ENCODE peak calls at places on chromosomes 13 and 19, in four cellular contexts. One of them, this sample, is unnamed.

GRCh38 chr19:9808855-9809646 is 9.8 kb downstream of the FBXL12 start:
- DNase-seq in effector memory CD4-positive, alpha-beta T cell: peak; percentile 16
- DNase-seq in small intestine: no peak
- DNase-seq in OCI-LY7: no peak
- DNase-seq in this sample: peak; percentile 58

GRCh38 chr13:25753976-25754375 is 297.8 kb downstream of the SHISA2 start:
- DNase-seq in OCI-LY7: no peak
- DNase-seq in effector memory CD4-positive, alpha-beta T cell: no peak
- DNase-seq in small intestine: no peak
- DNase-seq in this sample: no peak

GRCh38 chr19:44643605-44644390 is at the start of gene PVR:
- DNase-seq in effector memory CD4-positive, alpha-beta T cell: no peak
- DNase-seq in small intestine: peak; percentile 78
- DNase-seq in OCI-LY7: no peak
- DNase-seq in this sample: peak; percentile 19

GRCh38 chr13:60931858-60932546 is 483.6 kb downstream of the PCDH20 start:
- DNase-seq in small intestine: no peak
- DNase-seq in effector memory CD4-positive, alpha-beta T cell: no peak
- DNase-seq in OCI-LY7: no peak
- DNase-seq in this sample: no peak

GRCh38 chr13:111964411-111965035 is 102.4 kb upstream of the SOX1 start:
- DNase-seq in effector memory CD4-positive, alpha-beta T cell: no peak
- DNase-seq in OCI-LY7: no peak
- DNase-seq in small intestine: no peak
- DNase-seq in this sample: no peak

GRCh38 chr19:10270616-10271394 is at the start of gene ICAM1:
- DNase-seq in small intestine: peak; percentile 52
- DNase-seq in OCI-LY7: peak; percentile 80
- DNase-seq in effector memory CD4-positive, alpha-beta T cell: peak; percentile 54
- DNase-seq in this sample: peak; percentile 48

GRCh38 chr13:96025283-96025682 is 27.9 kb downstream of the UGGT2 start:
- DNase-seq in OCI-LY7: no peak
- DNase-seq in effector memory CD4-positive, alpha-beta T cell: no peak
- DNase-seq in small intestine: peak; percentile 1
- DNase-seq in this sample: no peak

GRCh38 chr19:42018503-42019193 is 24.6 kb upstream of the ATP1A3 start:
- DNase-seq in effector memory CD4-positive, alpha-beta T cell: no peak
- DNase-seq in OCI-LY7: no peak
- DNase-seq in small intestine: no peak
- DNase-seq in this sample: no peak

GRCh38 chr19:48749571-48750198 is 2.8 kb downstream of the FUT1 start:
- DNase-seq in small intestine: no peak
- DNase-seq in effector memory CD4-positive, alpha-beta T cell: no peak
- DNase-seq in OCI-LY7: no peak
- DNase-seq in this sample: no peak

GRCh38 chr19:48745208-48745995 is 1.3 kb downstream of the IZUMO1 start:
- DNase-seq in OCI-LY7: peak; percentile 77
- DNase-seq in small intestine: peak; percentile 72
- DNase-seq in effector memory CD4-positive, alpha-beta T cell: peak; percentile 17
- DNase-seq in this sample: peak; percentile 44

GRCh38 chr19:48746120-48746519 is 589 bp downstream of the IZUMO1 start:
- DNase-seq in small intestine: no peak
- DNase-seq in OCI-LY7: no peak
- DNase-seq in effector memory CD4-positive, alpha-beta T cell: no peak
- DNase-seq in this sample: no peak

GRCh38 chr19:48750351-48750750 is 2.1 kb downstream of the FUT1 start:
- DNase-seq in small intestine: no peak
- DNase-seq in OCI-LY7: no peak
- DNase-seq in effector memory CD4-positive, alpha-beta T cell: no peak
- DNase-seq in this sample: no peak

GRCh38 chr19:48746738-48747575 is at the start of gene IZUMO1:
- DNase-seq in OCI-LY7: peak; percentile 77
- DNase-seq in small intestine: peak; percentile 52
- DNase-seq in effector memory CD4-positive, alpha-beta T cell: peak; percentile 21
- DNase-seq in this sample: peak; percentile 65
- H3K27ac ChIP-seq in OCI-LY7: no peak within 1 kb of the TSS
- H3K27ac ChIP-seq in small intestine: no peak within 1 kb of the TSS
- H3K27ac ChIP-seq in effector memory CD4-positive, alpha-beta T cell: no peak within 1 kb of the TSS
- H3K27ac ChIP-seq in this sample: no peak within 1 kb of the TSS

GRCh38 chr19:7863157-7863970 is 10.8 kb downstream of the PRR36 start:
- DNase-seq in OCI-LY7: no peak
- DNase-seq in small intestine: no peak
- DNase-seq in effector memory CD4-positive, alpha-beta T cell: no peak
- DNase-seq in this sample: no peak

GRCh38 chr19:7861619-7862412 is 12.4 kb downstream of the PRR36 start:
- DNase-seq in OCI-LY7: no peak
- DNase-seq in effector memory CD4-positive, alpha-beta T cell: no peak
- DNase-seq in small intestine: no peak
- DNase-seq in this sample: no peak

GRCh38 chr19:7860902-7861618 is 13.1 kb downstream of the PRR36 start:
- DNase-seq in effector memory CD4-positive, alpha-beta T cell: no peak
- DNase-seq in OCI-LY7: no peak
- DNase-seq in small intestine: no peak
- DNase-seq in this sample: no peak

GRCh38 chr19:7863971-7864718 is 10.0 kb downstream of the PRR36 start:
- DNase-seq in OCI-LY7: no peak
- DNase-seq in small intestine: no peak
- DNase-seq in effector memory CD4-positive, alpha-beta T cell: no peak
- DNase-seq in this sample: no peak

DNA sequence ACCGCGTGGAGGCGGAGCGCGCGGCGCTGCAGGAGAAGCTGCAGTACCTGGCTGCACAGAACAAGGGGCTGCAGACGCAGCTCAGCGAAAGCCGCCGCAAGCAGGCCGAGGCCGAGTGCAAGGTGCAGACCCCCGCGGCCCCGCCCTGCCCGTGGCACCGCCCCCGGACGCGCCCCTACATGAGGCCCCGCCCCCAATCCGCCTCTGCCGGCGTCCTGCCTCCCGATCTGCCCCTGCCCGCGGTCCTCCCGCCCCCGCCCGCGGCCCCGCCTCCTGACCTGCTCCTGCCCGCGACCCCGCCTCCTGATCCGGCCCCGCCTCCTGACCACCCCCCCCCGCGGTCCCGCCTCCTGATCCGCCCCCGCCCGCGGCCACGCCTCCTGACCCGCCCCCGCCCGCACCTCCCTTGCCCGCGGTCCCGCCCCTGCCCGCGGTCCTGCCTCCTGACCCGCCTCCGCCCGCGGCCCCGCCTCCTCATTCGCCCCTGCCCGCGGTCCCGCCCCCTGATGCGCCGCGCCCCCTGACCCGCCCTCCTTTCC is 11.7 kb downstream of the PRR36 start:
- DNase-seq in small intestine: peak; percentile 63
- DNase-seq in OCI-LY7: peak; percentile 84
- DNase-seq in effector memory CD4-positive, alpha-beta T cell: peak; percentile 62
- DNase-seq in this sample: peak; percentile 69
- H3K4me3 ChIP-seq in small intestine: no peak overlapping the region
- H3K4me3 ChIP-seq in OCI-LY7: peak overlapping the region; percentile 23
- H3K4me3 ChIP-seq in effector memory CD4-positive, alpha-beta T cell: peak overlapping the region; percentile 47
- H3K4me3 ChIP-seq in this sample: peak overlapping the region; percentile 50

GRCh38 chr13:114101831-114102520 is 30.4 kb downstream of the RASA3 start:
- DNase-seq in small intestine: no peak
- DNase-seq in effector memory CD4-positive, alpha-beta T cell: no peak
- DNase-seq in OCI-LY7: no peak
- DNase-seq in this sample: no peak
- H3K27ac ChIP-seq in small intestine: no peak overlapping the region
- H3K27ac ChIP-seq in effector memory CD4-positive, alpha-beta T cell: peak overlapping the region; percentile 0
- H3K27ac ChIP-seq in OCI-LY7: no peak overlapping the region
- H3K27ac ChIP-seq in this sample: peak overlapping the region; percentile 49

GRCh38 chr19:48739400-48739825 is 997 bp downstream of the RASIP1 start:
- DNase-seq in OCI-LY7: no peak
- DNase-seq in effector memory CD4-positive, alpha-beta T cell: no peak
- DNase-seq in small intestine: no peak
- DNase-seq in this sample: no peak
- H3K4me3 ChIP-seq in OCI-LY7: no peak overlapping the region
- H3K4me3 ChIP-seq in effector memory CD4-positive, alpha-beta T cell: peak overlapping the region; percentile 66
- H3K4me3 ChIP-seq in small intestine: peak overlapping the region; percentile 23
- H3K4me3 ChIP-seq in this sample: peak overlapping the region; percentile 53

GRCh38 chr19:48152552-48152951 is 17.6 kb downstream of the LIG1 start:
- DNase-seq in effector memory CD4-positive, alpha-beta T cell: peak; percentile 28
- DNase-seq in OCI-LY7: peak; percentile 64
- DNase-seq in small intestine: peak; percentile 50
- DNase-seq in this sample: peak; percentile 41
- H3K27ac ChIP-seq in effector memory CD4-positive, alpha-beta T cell: no peak overlapping the region
- H3K27ac ChIP-seq in OCI-LY7: peak overlapping the region; percentile 3
- H3K27ac ChIP-seq in small intestine: no peak overlapping the region
- H3K27ac ChIP-seq in this sample: no peak overlapping the region

GRCh38 chr19:31350033-31350692 is 927 bp upstream of the TSHZ3 start:
- DNase-seq in effector memory CD4-positive, alpha-beta T cell: no peak
- DNase-seq in small intestine: no peak
- DNase-seq in OCI-LY7: no peak
- DNase-seq in this sample: no peak

GRCh38 chr19:31349160-31349881 is at the start of gene TSHZ3:
- DNase-seq in small intestine: no peak
- DNase-seq in effector memory CD4-positive, alpha-beta T cell: no peak
- DNase-seq in OCI-LY7: no peak
- DNase-seq in this sample: peak; percentile 44

GRCh38 chr19:31352296-31352781 is 3.1 kb upstream of the TSHZ3 start:
- DNase-seq in effector memory CD4-positive, alpha-beta T cell: no peak
- DNase-seq in small intestine: no peak
- DNase-seq in OCI-LY7: no peak
- DNase-seq in this sample: no peak

GRCh38 chr19:31351212-31352193 is 2.3 kb upstream of the TSHZ3 start:
- DNase-seq in small intestine: peak; percentile 19
- DNase-seq in effector memory CD4-positive, alpha-beta T cell: no peak
- DNase-seq in OCI-LY7: no peak
- DNase-seq in this sample: no peak

DNA sequence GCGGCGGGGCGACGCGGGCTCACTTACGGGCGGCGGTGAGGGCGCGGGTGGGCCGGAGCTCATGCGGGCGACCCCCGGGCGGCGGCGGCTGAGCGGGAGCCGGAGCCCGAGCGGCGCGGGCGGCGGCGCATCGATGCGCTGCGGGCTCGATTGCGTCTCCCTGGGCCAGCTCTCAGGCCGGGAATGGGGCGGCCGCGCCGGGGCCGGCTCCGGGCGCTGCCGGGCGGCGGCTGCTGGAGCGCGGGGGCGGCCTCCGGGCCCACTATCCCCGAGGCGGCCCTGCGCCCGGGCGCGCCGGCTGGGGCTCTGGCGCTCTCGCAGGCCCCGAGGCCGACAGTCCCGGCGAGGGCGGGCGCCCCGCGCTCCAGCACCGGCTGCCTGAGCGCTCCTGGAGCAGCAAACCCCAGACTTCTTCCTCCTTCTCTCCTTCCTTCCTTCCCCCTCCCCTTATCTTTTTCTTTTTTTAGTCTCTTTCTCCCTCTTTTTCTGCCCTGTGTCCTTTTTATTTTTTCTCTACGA is 1.5 kb upstream of the TSHZ3 start:
- DNase-seq in OCI-LY7: no peak
- DNase-seq in effector memory CD4-positive, alpha-beta T cell: no peak
- DNase-seq in small intestine: no peak
- DNase-seq in this sample: no peak
- H3K4me3 ChIP-seq in OCI-LY7: no peak overlapping the region
- H3K4me3 ChIP-seq in effector memory CD4-positive, alpha-beta T cell: peak overlapping the region; percentile 86
- H3K4me3 ChIP-seq in small intestine: peak overlapping the region; percentile 48
- H3K4me3 ChIP-seq in this sample: peak overlapping the region; percentile 54

GRCh38 chr13:46180393-46180792 is 1.6 kb downstream of the LCP1 start:
- DNase-seq in effector memory CD4-positive, alpha-beta T cell: no peak
- DNase-seq in OCI-LY7: no peak
- DNase-seq in small intestine: no peak
- DNase-seq in this sample: no peak
- H3K27ac ChIP-seq in effector memory CD4-positive, alpha-beta T cell: peak overlapping the region; percentile 84
- H3K27ac ChIP-seq in OCI-LY7: peak overlapping the region; percentile 92
- H3K27ac ChIP-seq in small intestine: no peak overlapping the region
- H3K27ac ChIP-seq in this sample: peak overlapping the region; percentile 82

DNA sequence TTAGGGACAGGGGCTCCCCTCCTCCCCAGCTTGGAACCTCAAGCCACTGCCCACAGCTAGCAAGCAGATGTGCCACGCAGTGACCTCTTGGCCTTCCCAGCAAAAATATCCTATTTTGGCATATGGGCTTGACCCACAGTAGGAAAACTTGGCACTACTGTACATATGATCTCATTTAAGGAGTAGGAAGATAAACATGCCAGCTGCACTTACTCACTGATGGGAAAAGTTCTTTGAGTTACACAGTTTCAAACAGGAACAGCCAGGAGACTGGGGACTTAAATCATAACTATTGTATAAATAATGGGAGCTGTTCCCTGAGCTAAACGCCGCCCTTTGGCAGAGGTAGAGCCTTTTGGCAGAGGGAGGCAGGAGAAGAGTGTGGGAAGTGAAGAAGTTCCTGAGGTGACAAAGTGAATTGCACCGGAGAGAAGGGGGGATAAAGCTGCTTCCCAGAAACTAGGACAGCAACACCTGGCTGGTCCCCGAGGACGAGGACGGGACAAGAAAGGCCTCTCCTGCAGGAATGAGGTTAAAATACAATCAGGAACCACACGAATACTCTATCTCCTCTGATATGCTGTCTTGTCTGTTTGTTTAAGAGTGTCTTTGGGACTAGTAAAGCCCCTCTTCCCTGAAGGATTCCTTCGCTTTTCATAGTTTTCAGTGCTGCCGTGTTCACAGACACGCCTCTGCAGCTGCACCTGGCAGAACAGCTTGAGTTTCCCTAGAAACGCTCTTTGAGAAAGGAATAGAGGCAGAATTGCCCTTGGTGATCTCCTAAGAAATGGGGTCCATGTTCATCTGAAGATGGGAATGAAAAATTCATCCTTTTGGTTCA is 5.9 kb downstream of the SACS start:
- DNase-seq in effector memory CD4-positive, alpha-beta T cell: no peak
- DNase-seq in OCI-LY7: no peak
- DNase-seq in small intestine: no peak
- DNase-seq in this sample: no peak
- H3K4me3 ChIP-seq in effector memory CD4-positive, alpha-beta T cell: no peak overlapping the region
- H3K4me3 ChIP-seq in OCI-LY7: no peak overlapping the region
- H3K4me3 ChIP-seq in small intestine: no peak overlapping the region
- H3K4me3 ChIP-seq in this sample: no peak overlapping the region

GRCh38 chr13:49374585-49375290 is 69.1 kb downstream of the CAB39L start:
- DNase-seq in OCI-LY7: peak; percentile 23
- DNase-seq in small intestine: no peak
- DNase-seq in effector memory CD4-positive, alpha-beta T cell: no peak
- DNase-seq in this sample: no peak

GRCh38 chr13:49370390-49370789 is 73.5 kb downstream of the CAB39L start:
- DNase-seq in OCI-LY7: peak; percentile 21
- DNase-seq in small intestine: no peak
- DNase-seq in effector memory CD4-positive, alpha-beta T cell: no peak
- DNase-seq in this sample: no peak

GRCh38 chr13:49371943-49372636 is 71.8 kb downstream of the CAB39L start:
- DNase-seq in OCI-LY7: peak; percentile 91
- DNase-seq in small intestine: peak; percentile 42
- DNase-seq in effector memory CD4-positive, alpha-beta T cell: no peak
- DNase-seq in this sample: peak; percentile 84

GRCh38 chr13:49376121-49376520 is 67.7 kb downstream of the CAB39L start:
- DNase-seq in effector memory CD4-positive, alpha-beta T cell: no peak
- DNase-seq in OCI-LY7: no peak
- DNase-seq in small intestine: no peak
- DNase-seq in this sample: no peak

DNA sequence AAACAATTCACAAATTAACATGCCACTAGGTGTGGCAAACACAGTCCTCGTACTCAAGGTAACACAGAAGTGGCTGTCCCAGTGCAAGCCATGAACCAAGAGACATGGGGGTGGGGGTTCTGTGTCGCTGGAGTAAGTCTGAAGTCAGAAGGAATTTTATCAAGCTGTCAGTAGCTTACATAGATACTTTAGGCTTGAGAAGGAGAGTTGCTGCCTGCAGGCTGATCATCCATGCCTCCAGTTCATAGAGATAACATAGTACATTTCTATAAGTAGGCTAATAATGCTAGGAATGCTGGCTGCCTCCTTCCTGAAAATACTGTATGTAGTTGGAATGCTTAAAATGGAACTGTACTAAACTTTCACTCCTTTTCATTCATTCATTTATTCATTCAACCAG is 70.2 kb downstream of the CAB39L start:
- DNase-seq in effector memory CD4-positive, alpha-beta T cell: no peak
- DNase-seq in OCI-LY7: peak; percentile 25
- DNase-seq in small intestine: no peak
- DNase-seq in this sample: no peak
- H3K27ac ChIP-seq in effector memory CD4-positive, alpha-beta T cell: no peak overlapping the region
- H3K27ac ChIP-seq in OCI-LY7: peak overlapping the region; percentile 98
- H3K27ac ChIP-seq in small intestine: no peak overlapping the region
- H3K27ac ChIP-seq in this sample: no peak overlapping the region